ENCODE peak calls at places on chromosomes 11 and 22, in nine cellular contexts. F is AG04450; O is stimulated activated CD4-positive, alpha-beta T cell treated with anti-CD3 and anti-CD28 coated beads, Interleukin-15, amount 100 ng/mL, for 1 hour; S is stimulated activated naive CD4-positive, alpha-beta T cell; U is skeletal muscle cell; Z is KBM-7; B is EH; V is HCT116; X is GM13976. D is an unnamed sample.

GRCh38 chr22:47392729-47393128 is 630.3 kb downstream of the TBC1D22A start:
- DNase-seq in F (no peak), O (no peak), S (no peak), U (no peak), Z (no peak), B (no peak), V (no peak), X (no peak), D (no peak)

GRCh38 chr22:43817402-43817801 is 5.3 kb upstream of the EFCAB6 start:
- DNase-seq in F (no peak), O (no peak), S (no peak), U (no peak), Z (no peak), B (no peak), V (no peak), X (no peak), D (no peak)

GRCh38 chr11:76327756-76328388 is 53.1 kb downstream of the THAP12 start:
- DNase-seq in F (no peak), O (no peak), S (no peak), U (no peak), Z (no peak), B (no peak), V (no peak), X (no peak), D (no peak)

GRCh38 chr22:45627489-45628233 is 44.0 kb upstream of the ATXN10 start:
- DNase-seq in F (no peak), O (no peak), S (no peak), U (no peak), Z (no peak), B (no peak), V (no peak), X (no peak), D (peak)

GRCh38 chr11:112962854-112963367 is 1.7 kb downstream of the NCAM1 start:
- DNase-seq in F (no peak), O (no peak), S (no peak), U (no peak), Z (no peak), B (peak), V (no peak), X (peak), D (peak)

GRCh38 chr11:17460406-17460805 is 16.2 kb downstream of the ABCC8 start:
- DNase-seq in F (no peak), O (no peak), S (no peak), U (no peak), Z (no peak), B (no peak), V (no peak), X (no peak), D (no peak)

GRCh38 chr11:14908214-14908880 is 16.3 kb upstream of the CYP2R1 start:
- DNase-seq in F (no peak), O (no peak), S (peak), U (no peak), Z (peak), B (peak), V (peak), X (peak), D (peak)

GRCh38 chr22:28075260-28075981 is 156.4 kb upstream of the PITPNB start:
- DNase-seq in F (peak), O (no peak), S (no peak), U (peak), Z (no peak), B (peak), V (no peak), X (no peak), D (peak)

GRCh38 chr22:32684148-32684821 is 117.2 kb upstream of the TIMP3 start:
- DNase-seq in F (no peak), O (no peak), S (no peak), U (no peak), Z (no peak), B (peak), V (no peak), X (no peak), D (no peak)

GRCh38 chr22:21816787-21817496 is 50.5 kb downstream of the MAPK1 start:
- DNase-seq in F (peak), O (no peak), S (no peak), U (peak), Z (peak), B (peak), V (no peak), X (peak), D (peak)

GRCh38 chr11:27656320-27656719 is 43.9 kb downstream of the BDNF start:
- DNase-seq in F (no peak), O (no peak), S (no peak), U (no peak), Z (no peak), B (no peak), V (no peak), X (no peak), D (no peak)

GRCh38 chr11:65489061-65489705 is 9.7 kb upstream of the MALAT1 start:
- DNase-seq in F (no peak), O (no peak), S (no peak), U (no peak), Z (no peak), B (peak), V (no peak), X (no peak), D (peak)

GRCh38 chr11:206002-206384 is 1.2 kb downstream of the BET1L start:
- DNase-seq in F (no peak), O (no peak), S (no peak), U (no peak), Z (no peak), B (no peak), V (no peak), X (no peak), D (no peak)

GRCh38 chr11:74932169-74932568 is 16.7 kb downstream of the XRRA1 start:
- DNase-seq in F (peak), O (no peak), S (no peak), U (no peak), Z (no peak), B (peak), V (no peak), X (no peak), D (peak)

GRCh38 chr11:59778122-59778521 is 22.9 kb downstream of the STX3 start:
- DNase-seq in F (no peak), O (no peak), S (no peak), U (no peak), Z (no peak), B (no peak), V (no peak), X (no peak), D (no peak)

GRCh38 chr22:28014141-28015055 is 95.3 kb upstream of the PITPNB start:
- DNase-seq in F (no peak), O (no peak), S (no peak), U (no peak), Z (no peak), B (no peak), V (no peak), X (no peak), D (no peak)

GRCh38 chr22:31870890-31871289 is 73.4 kb upstream of the YWHAH start:
- DNase-seq in F (no peak), O (no peak), S (no peak), U (peak), Z (no peak), B (peak), V (no peak), X (no peak), D (peak)

GRCh38 chr11:2761131-2762030 is 61.6 kb upstream of the KCNQ1OT1 start:
- DNase-seq in F (no peak), O (no peak), S (no peak), U (no peak), Z (no peak), B (no peak), V (no peak), X (peak), D (no peak)

D was measured in EL.